ENCODE peak calls at places on chromosomes 16 and 17, in four cellular contexts. R is choroid plexus epithelial cell, S is lung, H is left ventricle myocardium inferior. M is an unnamed sample.
A peak's percentile ranks its signal among the peaks of the same experiment; 100 is the strongest.

GRCh38 chr17:34163681-34164080 is 91.4 kb upstream of the CCL2 start:
- DNase-seq in R (no peak), S (no peak), H (no peak), M (no peak)

GRCh38 chr17:48426019-48426418 is 4.0 kb downstream of the SKAP1 start:
- DNase-seq in R (no peak), S (no peak), H (no peak), M (no peak)

GRCh38 chr16:7227193-7227825 is 105.3 kb upstream of the RBFOX1 start:
- DNase-seq in R (no peak), S (peak; percentile 31), H (no peak), M (no peak)

GRCh38 chr17:8563024-8563776 is 67.3 kb downstream of the MYH10 start:
- DNase-seq in R (no peak), S (no peak), H (no peak), M (no peak)

GRCh38 chr17:61235821-61236197 is 163.8 kb upstream of the TBX2 start:
- DNase-seq in R (peak; percentile 82), S (no peak), H (no peak), M (no peak)

GRCh38 chr16:54080524-54081008 is 206.0 kb downstream of the IRX3 start:
- DNase-seq in R (peak; percentile 100), S (no peak), H (no peak), M (peak; percentile 98)

GRCh38 chr17:29615492-29616299 is 7.0 kb downstream of the CORO6 start:
- DNase-seq in R (peak; percentile 92), S (peak; percentile 79), H (peak; percentile 87), M (no peak)

GRCh38 chr16:65510850-65511249 is 389.0 kb upstream of the CDH11 start:
- DNase-seq in R (peak; percentile 95), S (no peak), H (no peak), M (peak; percentile 53)

GRCh38 chr17:61279476-61280145 is 120.0 kb upstream of the TBX2 start:
- DNase-seq in R (peak; percentile 64), S (no peak), H (no peak), M (peak; percentile 64)

GRCh38 chr16:30142672-30143346 is 19.8 kb upstream of the MAPK3 start:
- DNase-seq in R (no peak), S (no peak), H (no peak), M (no peak)

GRCh38 chr17:50272711-50273653 is 1.3 kb upstream of the TMEM92 start:
- DNase-seq in R (peak; percentile 64), S (no peak), H (peak; percentile 58), M (no peak)

DNA sequence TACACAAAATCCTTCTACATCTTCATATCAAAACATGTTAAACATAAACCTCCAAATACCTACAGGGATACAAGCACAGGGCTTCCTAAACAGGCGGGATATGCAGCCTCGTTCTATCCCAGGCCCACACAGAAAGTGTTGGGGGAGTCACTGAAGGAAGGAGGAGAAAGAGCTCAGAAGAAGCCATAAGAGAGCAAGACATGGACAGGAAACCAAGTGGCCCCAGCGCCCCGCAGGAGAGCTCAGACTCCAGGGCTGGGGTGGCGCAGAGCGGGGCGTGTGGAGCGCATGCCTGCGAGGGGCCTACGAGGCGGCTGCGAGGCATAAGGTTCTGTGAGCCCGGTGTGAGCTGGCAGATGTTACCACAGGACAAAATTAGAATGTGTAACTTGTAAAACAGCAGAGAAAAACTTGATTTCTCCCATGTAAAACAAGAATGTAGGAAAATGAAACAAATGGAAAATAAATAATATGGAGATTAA is 11.0 kb upstream of the FASN start:
- DNase-seq in R (no peak), S (no peak), H (no peak), M (no peak)
- TF ChIP-seq CTCF in R (no peak), S (no peak), H (no peak), M (no peak)

DNA sequence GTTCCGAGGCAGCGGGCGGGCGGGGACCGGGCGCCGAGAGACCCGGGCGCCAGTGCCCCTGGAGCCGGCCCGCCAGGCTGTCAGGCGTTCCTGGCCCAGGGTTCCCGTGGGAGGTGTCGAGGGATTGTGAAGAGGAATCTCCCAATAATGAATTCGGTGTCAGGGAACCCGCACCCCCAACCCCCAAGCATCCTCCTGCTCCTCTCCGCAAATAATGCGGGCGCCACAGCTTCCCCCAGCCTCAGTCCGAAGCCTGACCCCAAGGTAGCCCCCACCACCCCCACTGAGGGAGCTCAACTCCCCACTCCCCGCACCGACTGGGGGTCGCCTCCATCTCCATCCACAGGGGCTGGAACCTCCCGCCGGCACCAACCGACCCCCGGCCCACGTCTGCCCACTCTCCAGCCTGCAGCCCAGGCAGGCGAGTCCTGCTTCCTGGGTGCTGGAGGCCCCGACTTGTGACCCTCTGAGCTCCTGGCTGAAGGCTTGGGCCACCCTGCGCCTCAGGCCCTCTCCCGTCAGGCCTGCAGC is 641 bp upstream of the CASKIN1 start:
- DNase-seq in R (no peak), S (no peak), H (no peak), M (no peak)
- H3K4me3 ChIP-seq in R (no peak overlapping the region), S (no peak overlapping the region), H (peak overlapping the region; percentile 53), M (no peak overlapping the region)

DNA sequence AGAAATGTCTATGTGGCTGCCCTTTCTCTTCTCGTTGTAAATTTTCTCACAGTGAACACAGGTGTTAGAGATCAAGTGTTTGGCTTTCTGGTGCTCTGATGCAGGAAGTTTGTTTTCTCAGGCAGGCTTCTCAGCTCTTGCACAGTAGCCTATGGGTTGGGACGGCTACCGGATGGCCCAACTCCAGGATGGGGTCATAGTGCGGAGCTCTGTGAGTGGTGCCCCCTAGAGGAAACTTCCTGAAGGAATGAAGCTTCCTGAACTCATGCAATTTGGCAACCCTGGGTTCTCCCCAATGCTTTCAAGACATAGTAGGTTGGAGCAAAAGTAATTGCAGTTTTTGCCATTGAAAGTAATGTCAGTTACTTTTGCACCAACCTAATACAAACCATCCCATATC is 407.5 kb upstream of the HSBP1 start:
- DNase-seq in R (peak; percentile 32), S (peak; percentile 31), H (no peak), M (no peak)
- TF ChIP-seq CTCF in R (peak; percentile 33), S (no peak), H (no peak), M (no peak)

GRCh38 chr17:32608267-32608666 is 121.5 kb downstream of the CDK5R1 start:
- DNase-seq in R (no peak), S (no peak), H (no peak), M (no peak)
- H3K4me3 ChIP-seq in R (no peak overlapping the region), S (no peak overlapping the region), H (no peak overlapping the region), M (no peak overlapping the region)